ENCODE peak calls at places on chromosomes 11 and 22, in six cellular contexts. G is heart right ventricle, F is tibial artery, U is A673, M is kidney epithelial cell, D is fibroblast of lung. L is an unnamed sample.

GRCh38 chr22:20748820-20749428 is 25.0 kb upstream of the SERPIND1 start:
- DNase-seq in G (no peak), F (no peak), U (no peak), M (no peak), D (peak), L (no peak)

GRCh38 chr11:17596711-17597110 is 49.7 kb downstream of the OTOG start:
- DNase-seq in G (no peak), F (peak), U (no peak), M (no peak), D (no peak), L (no peak)

GRCh38 chr11:70233511-70233919 is 30.4 kb downstream of the FADD start:
- DNase-seq in G (no peak), F (no peak), U (no peak), M (peak), D (peak), L (peak)

GRCh38 chr11:46127150-46127638 is 5.9 kb upstream of the PHF21A start:
- DNase-seq in G (peak), F (peak), U (peak), M (no peak), D (peak), L (no peak)

GRCh38 chr22:48305726-48306235 is 1521.9 kb downstream of the BRD1 start:
- DNase-seq in G (no peak), F (no peak), U (no peak), M (no peak), D (no peak), L (no peak)

GRCh38 chr11:34624069-34624468 is 3.2 kb downstream of the EHF start:
- DNase-seq in G (no peak), F (no peak), U (no peak), M (no peak), D (no peak), L (no peak)

GRCh38 chr11:108198833-108199232 is 23.6 kb downstream of the NPAT start:
- DNase-seq in G (no peak), F (peak), U (no peak), M (no peak), D (no peak), L (no peak)

GRCh38 chr11:102453286-102453797 is 777 bp upstream of the TMEM123 start:
- DNase-seq in G (no peak), F (no peak), U (no peak), M (no peak), D (no peak), L (no peak)

GRCh38 chr11:76623171-76623883 is 47.2 kb downstream of the LRRC32 start:
- DNase-seq in G (no peak), F (no peak), U (no peak), M (no peak), D (peak), L (no peak)

GRCh38 chr22:19927696-19928095 is 13.9 kb upstream of the COMT start:
- DNase-seq in G (no peak), F (no peak), U (no peak), M (no peak), D (no peak), L (no peak)

GRCh38 chr22:27761652-27762051 is 39.9 kb downstream of the MN1 start:
- DNase-seq in G (no peak), F (no peak), U (no peak), M (no peak), D (no peak), L (no peak)

GRCh38 chr22:45604239-45604711 is 67.4 kb upstream of the ATXN10 start:
- DNase-seq in G (no peak), F (peak), U (no peak), M (no peak), D (peak), L (no peak)

GRCh38 chr11:76159983-76160661 is 46.2 kb downstream of the WNT11 start:
- DNase-seq in G (no peak), F (no peak), U (no peak), M (no peak), D (no peak), L (no peak)

GRCh38 chr11:133821776-133822175 is 23.5 kb downstream of the SPATA19 start:
- DNase-seq in G (peak), F (no peak), U (peak), M (no peak), D (peak), L (no peak)
- TF ChIP-seq CTCF in G (peak), F (no peak), U (peak), M (peak), D (peak), L (peak)

GRCh38 chr11:31981457-31981856 is 109.4 kb upstream of the RCN1 start:
- DNase-seq in G (no peak), F (no peak), U (no peak), M (no peak), D (no peak), L (no peak)

GRCh38 chr11:31986201-31986889 is 104.5 kb upstream of the RCN1 start:
- DNase-seq in G (no peak), F (no peak), U (no peak), M (no peak), D (peak), L (no peak)

GRCh38 chr11:31987118-31988005 is 103.5 kb upstream of the RCN1 start:
- DNase-seq in G (no peak), F (no peak), U (peak), M (no peak), D (peak), L (no peak)
- H3K4me3 ChIP-seq in G (no peak), F (no peak), U (peak), M (no peak), D (no peak), L (peak)

GRCh38 chr11:61892085-61892370 is 683 bp upstream of the FADS3 start:
- DNase-seq in G (no peak), F (no peak), U (no peak), M (no peak), D (no peak), L (no peak)
- TF ChIP-seq CTCF in G (no peak), F (no peak), U (no peak), M (peak), D (no peak), L (no peak)

DNA sequence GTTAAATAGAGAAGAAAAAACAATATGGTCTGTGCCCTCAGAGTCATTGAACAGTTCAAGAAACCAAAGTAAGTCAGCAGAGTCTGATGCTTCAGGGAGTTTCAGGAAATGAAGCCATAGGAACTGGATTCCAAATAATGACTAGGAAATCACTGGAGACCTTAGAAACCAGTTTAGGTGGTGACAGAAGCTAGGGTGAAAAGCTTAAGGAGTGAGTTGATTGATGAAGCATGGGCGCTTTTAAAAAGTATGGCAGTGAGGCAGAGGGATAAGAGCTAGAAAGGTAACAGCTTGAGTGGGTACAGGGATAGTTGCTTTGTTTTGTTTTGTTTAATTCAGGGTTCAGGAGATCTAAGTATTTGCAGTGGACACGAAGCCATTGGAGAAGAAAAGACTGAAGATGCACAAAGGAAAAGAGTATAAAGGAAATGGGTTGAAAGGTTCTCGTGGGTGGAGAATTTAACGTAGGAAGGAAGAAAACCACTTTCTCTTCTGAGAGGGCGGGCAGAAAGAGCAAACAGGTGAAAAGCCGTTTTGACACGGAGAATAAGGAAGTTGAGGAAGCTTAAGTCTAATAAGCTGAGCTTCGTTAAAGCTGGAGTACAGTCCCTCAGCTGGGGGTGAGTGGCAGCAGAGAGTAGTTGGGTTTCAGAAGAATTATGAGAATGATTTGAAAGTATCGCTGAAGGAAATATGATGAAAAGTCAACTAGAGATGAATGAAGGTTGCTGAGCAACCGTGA is 14.8 kb downstream of the SGSM3 start:
- DNase-seq in G (no peak), F (no peak), U (peak), M (no peak), D (no peak), L (no peak)
- H3K4me3 ChIP-seq in G (no peak), F (no peak), U (no peak), M (no peak), D (no peak), L (no peak)

GRCh38 chr11:41431784-41432183 is 27.7 kb downstream of the LRRC4C start:
- DNase-seq in G (no peak), F (no peak), U (peak), M (no peak), D (no peak), L (no peak)
- TF ChIP-seq CTCF in G (peak), F (no peak), U (peak), M (peak), D (no peak), L (peak)

DNA sequence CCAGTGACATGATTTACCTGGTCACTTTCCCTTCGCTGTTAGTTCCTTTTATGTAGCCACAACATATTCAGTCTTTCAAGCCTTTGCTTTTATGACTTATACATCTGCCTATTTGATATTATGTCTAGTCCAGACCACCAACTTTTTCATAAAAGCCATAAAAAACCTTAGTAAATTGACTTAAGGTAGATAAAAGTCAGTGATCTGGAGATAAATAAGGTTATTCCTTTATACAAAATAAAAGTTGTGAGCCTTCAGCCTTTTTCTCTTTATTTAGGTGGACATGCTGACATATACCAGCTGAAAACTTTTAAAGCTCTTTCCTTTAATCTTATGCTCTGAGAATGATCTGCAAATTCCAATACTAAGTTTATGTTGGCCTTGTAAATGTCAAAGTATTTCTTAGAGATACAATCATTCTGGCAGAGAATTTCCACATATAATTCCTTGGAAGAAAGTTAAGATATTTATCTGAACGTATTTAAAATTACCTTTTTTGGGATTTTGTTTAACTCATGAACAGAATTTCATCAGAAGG is 690.4 kb upstream of the CHORDC1 start:
- DNase-seq in G (no peak), F (no peak), U (no peak), M (no peak), D (no peak), L (no peak)
- H3K4me3 ChIP-seq in G (no peak), F (no peak), U (no peak), M (no peak), D (no peak), L (no peak)

DNA sequence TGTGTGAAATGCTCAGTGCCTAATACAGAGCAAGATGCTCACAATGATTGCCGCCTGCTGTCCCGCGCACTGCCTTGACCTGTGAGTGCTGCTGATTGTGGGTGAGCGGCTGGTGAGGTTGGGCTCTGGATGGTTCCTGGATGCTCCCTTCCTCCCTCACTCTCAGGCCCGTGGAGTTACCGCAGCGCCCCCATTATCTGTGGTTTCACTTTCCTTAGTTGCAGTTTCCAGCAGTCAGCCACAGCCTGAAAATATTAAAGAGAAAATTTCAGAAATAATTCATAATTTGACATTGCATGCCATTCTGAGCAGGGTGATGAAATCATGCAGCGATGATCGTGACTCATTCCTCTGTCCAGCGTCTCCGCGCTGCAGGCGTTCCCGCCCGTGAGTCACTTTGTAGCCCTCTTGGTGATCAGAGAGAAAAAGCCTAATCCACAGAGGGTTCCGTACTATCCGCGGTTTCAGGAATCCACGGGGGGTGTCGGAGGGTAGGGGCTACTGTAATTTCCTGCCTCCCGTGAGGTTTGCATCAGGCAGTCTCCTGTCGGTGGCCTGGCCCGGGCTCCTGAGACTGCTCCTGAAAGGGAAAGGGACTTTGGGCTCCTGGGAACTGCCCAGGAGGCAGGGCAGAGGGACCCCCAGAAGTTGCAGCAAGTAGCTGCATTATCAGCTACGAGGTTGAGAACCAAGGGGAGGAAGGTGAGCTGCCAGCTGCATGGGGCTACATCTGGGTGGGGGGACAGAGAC is 10.6 kb downstream of the RPL3 start:
- DNase-seq in G (no peak), F (peak), U (peak), M (no peak), D (peak), L (no peak)
- TF ChIP-seq CTCF in G (no peak), F (no peak), U (peak), M (peak), D (peak), L (no peak)

GRCh38 chr11:78667462-78667861 is 92.8 kb upstream of the NARS2 start:
- DNase-seq in G (no peak), F (no peak), U (no peak), M (no peak), D (no peak), L (no peak)

GRCh38 chr11:78676026-78676557 is 101.4 kb upstream of the NARS2 start:
- DNase-seq in G (no peak), F (no peak), U (no peak), M (no peak), D (no peak), L (no peak)

GRCh38 chr11:78669249-78669648 is 94.6 kb upstream of the NARS2 start:
- DNase-seq in G (no peak), F (no peak), U (no peak), M (no peak), D (no peak), L (no peak)

GRCh38 chr11:78672850-78673641 is 98.4 kb upstream of the NARS2 start:
- DNase-seq in G (no peak), F (no peak), U (no peak), M (no peak), D (no peak), L (no peak)
- H3K4me3 ChIP-seq in G (no peak), F (no peak), U (no peak), M (no peak), D (no peak), L (no peak)